ENCODE peak calls at places on chromosome 10, in eight cellular contexts. Q is erythroblast, N is T-cell, J is MCF 10A, D is A673, U is NCI-H1092, G is GM12865, V is endothelial cell of umbilical vein. L is an unnamed sample.

GRCh38 chr10:78804356-78805032 is 264.3 kb upstream of the ZMIZ1 start:
- DNase-seq in N (no peak), V (no peak), D (no peak), U (no peak), G (no peak), J (no peak), Q (no peak), L (peak)

GRCh38 chr10:33889371-33889770 is 554.9 kb upstream of the NRP1 start:
- DNase-seq in U (no peak), Q (no peak), J (no peak), V (no peak), G (no peak), N (no peak), D (no peak), L (no peak)

GRCh38 chr10:71882813-71883746 is 32.0 kb upstream of the PSAP start:
- DNase-seq in U (no peak), N (no peak), J (no peak), G (no peak), Q (peak), V (peak), D (no peak), L (no peak)

GRCh38 chr10:110634527-110635209 is 9.5 kb upstream of the RBM20 start:
- DNase-seq in Q (no peak), D (peak), G (no peak), V (no peak), N (no peak), U (peak), J (peak), L (peak)

GRCh38 chr10:133162910-133163856 is 3.2 kb downstream of the KNDC1 start:
- DNase-seq in U (no peak), J (no peak), G (no peak), N (no peak), Q (no peak), D (no peak), V (no peak), L (peak)

GRCh38 chr10:113692271-113692670 is 12.6 kb downstream of the CASP7 start:
- DNase-seq in N (no peak), U (no peak), G (no peak), V (no peak), J (peak), Q (no peak), D (no peak), L (no peak)

GRCh38 chr10:122113161-122113944 is 124.4 kb downstream of the TACC2 start:
- DNase-seq in V (peak), G (peak), J (peak), D (peak), Q (peak), N (no peak), U (no peak), L (peak)

GRCh38 chr10:48459270-48460147 is 145.4 kb downstream of the ARHGAP22 start:
- DNase-seq in J (no peak), G (no peak), V (no peak), Q (no peak), N (no peak), U (no peak), D (no peak), L (no peak)

GRCh38 chr10:77004917-77005564 is 632.6 kb downstream of the KCNMA1 start:
- DNase-seq in V (peak), G (peak), D (peak), J (peak), Q (peak), N (no peak), U (peak), L (no peak)

L was measured in Right ventricle myocardium inferior.